ENCODE peak calls at places on chromosome 16, in eight cellular contexts. One of them, this sample, is unnamed.

GRCh38 chr16:339680-340079 is 12.8 kb downstream of the AXIN1 start:
- ATAC-seq in HCT116: no peak
- ATAC-seq in HepG2: peak
- ATAC-seq in A549: no peak
- ATAC-seq in right lobe of liver: no peak
- ATAC-seq in heart left ventricle: no peak
- ATAC-seq in GM12878: no peak
- ATAC-seq in IMR-90: no peak
- ATAC-seq in this sample: no peak

GRCh38 chr16:80738521-80738920 is 65.9 kb downstream of the CDYL2 start:
- ATAC-seq in HCT116: no peak
- ATAC-seq in HepG2: no peak
- ATAC-seq in A549: no peak
- ATAC-seq in right lobe of liver: no peak
- ATAC-seq in heart left ventricle: no peak
- ATAC-seq in GM12878: no peak
- ATAC-seq in IMR-90: no peak
- ATAC-seq in this sample: no peak

GRCh38 chr16:18943414-18943813 is 17.2 kb upstream of the SMG1 start:
- ATAC-seq in HCT116: no peak
- ATAC-seq in HepG2: no peak
- ATAC-seq in A549: no peak
- ATAC-seq in right lobe of liver: no peak
- ATAC-seq in heart left ventricle: no peak
- ATAC-seq in GM12878: no peak
- ATAC-seq in IMR-90: no peak
- ATAC-seq in this sample: no peak

GRCh38 chr16:88588754-88589153 is 18.6 kb downstream of the ZC3H18 start:
- ATAC-seq in HCT116: no peak
- ATAC-seq in HepG2: no peak
- ATAC-seq in A549: no peak
- ATAC-seq in right lobe of liver: no peak
- ATAC-seq in heart left ventricle: no peak
- ATAC-seq in GM12878: no peak
- ATAC-seq in IMR-90: no peak
- ATAC-seq in this sample: no peak

GRCh38 chr16:65783709-65784474 is 582.6 kb upstream of the CDH5 start:
- ATAC-seq in HCT116: no peak
- ATAC-seq in HepG2: no peak
- ATAC-seq in A549: no peak
- ATAC-seq in right lobe of liver: no peak
- ATAC-seq in heart left ventricle: no peak
- ATAC-seq in GM12878: no peak
- ATAC-seq in IMR-90: no peak
- ATAC-seq in this sample: no peak

GRCh38 chr16:25707982-25708583 is 16.3 kb downstream of the HS3ST4 start:
- ATAC-seq in HCT116: peak
- ATAC-seq in HepG2: peak
- ATAC-seq in A549: peak
- ATAC-seq in right lobe of liver: peak
- ATAC-seq in heart left ventricle: no peak
- ATAC-seq in GM12878: peak
- ATAC-seq in IMR-90: no peak
- ATAC-seq in this sample: no peak

GRCh38 chr16:27583634-27584033 is 33.7 kb downstream of the KATNIP start:
- ATAC-seq in HCT116: no peak
- ATAC-seq in HepG2: no peak
- ATAC-seq in A549: no peak
- ATAC-seq in right lobe of liver: no peak
- ATAC-seq in heart left ventricle: no peak
- ATAC-seq in GM12878: no peak
- ATAC-seq in IMR-90: no peak
- ATAC-seq in this sample: no peak

GRCh38 chr16:35182943-35183550 is 1723.6 kb downstream of the TP53TG3F start:
- ATAC-seq in HCT116: no peak
- ATAC-seq in HepG2: no peak
- ATAC-seq in A549: no peak
- ATAC-seq in right lobe of liver: no peak
- ATAC-seq in heart left ventricle: no peak
- ATAC-seq in GM12878: no peak
- ATAC-seq in IMR-90: no peak
- ATAC-seq in this sample: no peak

GRCh38 chr16:48409839-48410610 is 24.8 kb upstream of the SIAH1 start:
- ATAC-seq in HCT116: peak
- ATAC-seq in HepG2: peak
- ATAC-seq in A549: peak
- ATAC-seq in right lobe of liver: peak
- ATAC-seq in heart left ventricle: peak
- ATAC-seq in GM12878: no peak
- ATAC-seq in IMR-90: peak
- ATAC-seq in this sample: no peak

GRCh38 chr16:88672776-88673175 is 9.9 kb upstream of the MVD start:
- ATAC-seq in HCT116: peak
- ATAC-seq in HepG2: peak
- ATAC-seq in A549: peak
- ATAC-seq in right lobe of liver: peak
- ATAC-seq in heart left ventricle: peak
- ATAC-seq in GM12878: no peak
- ATAC-seq in IMR-90: no peak
- ATAC-seq in this sample: no peak

GRCh38 chr16:77431131-77431670 is 3.6 kb downstream of the ADAMTS18 start:
- ATAC-seq in HCT116: no peak
- ATAC-seq in HepG2: no peak
- ATAC-seq in A549: no peak
- ATAC-seq in right lobe of liver: no peak
- ATAC-seq in heart left ventricle: no peak
- ATAC-seq in GM12878: no peak
- ATAC-seq in IMR-90: no peak
- ATAC-seq in this sample: no peak

GRCh38 chr16:69732101-69732500 is 5.7 kb upstream of the NQO1 start:
- ATAC-seq in HCT116: no peak
- ATAC-seq in HepG2: no peak
- ATAC-seq in A549: no peak
- ATAC-seq in right lobe of liver: no peak
- ATAC-seq in heart left ventricle: no peak
- ATAC-seq in GM12878: no peak
- ATAC-seq in IMR-90: no peak
- ATAC-seq in this sample: no peak

GRCh38 chr16:54152362-54153239 is 134.0 kb downstream of the IRX3 start:
- ATAC-seq in HCT116: no peak
- ATAC-seq in HepG2: no peak
- ATAC-seq in A549: no peak
- ATAC-seq in right lobe of liver: no peak
- ATAC-seq in heart left ventricle: no peak
- ATAC-seq in GM12878: no peak
- ATAC-seq in IMR-90: no peak
- ATAC-seq in this sample: no peak

GRCh38 chr16:89114159-89114981 is 20.7 kb downstream of the ACSF3 start:
- ATAC-seq in HCT116: no peak
- ATAC-seq in HepG2: no peak
- ATAC-seq in A549: no peak
- ATAC-seq in right lobe of liver: no peak
- ATAC-seq in heart left ventricle: no peak
- ATAC-seq in GM12878: peak
- ATAC-seq in IMR-90: no peak
- ATAC-seq in this sample: no peak

GRCh38 chr16:75754126-75754525 is 27.8 kb upstream of the CPHXL start:
- ATAC-seq in HCT116: no peak
- ATAC-seq in HepG2: no peak
- ATAC-seq in A549: no peak
- ATAC-seq in right lobe of liver: peak
- ATAC-seq in heart left ventricle: no peak
- ATAC-seq in GM12878: no peak
- ATAC-seq in IMR-90: peak
- ATAC-seq in this sample: no peak

GRCh38 chr16:50665128-50665878 is 15.8 kb downstream of the SNX20 start:
- ATAC-seq in HCT116: peak
- ATAC-seq in HepG2: peak
- ATAC-seq in A549: peak
- ATAC-seq in right lobe of liver: peak
- ATAC-seq in heart left ventricle: peak
- ATAC-seq in GM12878: peak
- ATAC-seq in IMR-90: peak
- ATAC-seq in this sample: peak
- TF ChIP-seq POLR2A in HCT116: no peak
- TF ChIP-seq POLR2A in HepG2: no peak
- TF ChIP-seq POLR2A in A549: no peak
- TF ChIP-seq POLR2A in right lobe of liver: no peak
- TF ChIP-seq POLR2A in heart left ventricle: no peak
- TF ChIP-seq POLR2A in GM12878: no peak
- TF ChIP-seq POLR2A in IMR-90: no peak
- TF ChIP-seq POLR2A in this sample: no peak

GRCh38 chr16:1775846-1776671 is 3.1 kb upstream of the MRPS34 start:
- ATAC-seq in HCT116: no peak
- ATAC-seq in HepG2: no peak
- ATAC-seq in A549: no peak
- ATAC-seq in right lobe of liver: no peak
- ATAC-seq in heart left ventricle: no peak
- ATAC-seq in GM12878: no peak
- ATAC-seq in IMR-90: no peak
- ATAC-seq in this sample: no peak

GRCh38 chr16:1773703-1774455 is 945 bp upstream of the MRPS34 start:
- ATAC-seq in HCT116: no peak
- ATAC-seq in HepG2: peak
- ATAC-seq in A549: peak
- ATAC-seq in right lobe of liver: no peak
- ATAC-seq in heart left ventricle: no peak
- ATAC-seq in GM12878: no peak
- ATAC-seq in IMR-90: peak
- ATAC-seq in this sample: peak

GRCh38 chr16:1775006-1775845 is 2.3 kb upstream of the MRPS34 start:
- ATAC-seq in HCT116: no peak
- ATAC-seq in HepG2: no peak
- ATAC-seq in A549: no peak
- ATAC-seq in right lobe of liver: no peak
- ATAC-seq in heart left ventricle: no peak
- ATAC-seq in GM12878: no peak
- ATAC-seq in IMR-90: no peak
- ATAC-seq in this sample: no peak

GRCh38 chr16:1772908-1773702 is at the start of gene MRPS34:
- ATAC-seq in HCT116: peak
- ATAC-seq in HepG2: peak
- ATAC-seq in A549: peak
- ATAC-seq in right lobe of liver: peak
- ATAC-seq in heart left ventricle: peak
- ATAC-seq in GM12878: peak
- ATAC-seq in IMR-90: peak
- ATAC-seq in this sample: peak

DNA sequence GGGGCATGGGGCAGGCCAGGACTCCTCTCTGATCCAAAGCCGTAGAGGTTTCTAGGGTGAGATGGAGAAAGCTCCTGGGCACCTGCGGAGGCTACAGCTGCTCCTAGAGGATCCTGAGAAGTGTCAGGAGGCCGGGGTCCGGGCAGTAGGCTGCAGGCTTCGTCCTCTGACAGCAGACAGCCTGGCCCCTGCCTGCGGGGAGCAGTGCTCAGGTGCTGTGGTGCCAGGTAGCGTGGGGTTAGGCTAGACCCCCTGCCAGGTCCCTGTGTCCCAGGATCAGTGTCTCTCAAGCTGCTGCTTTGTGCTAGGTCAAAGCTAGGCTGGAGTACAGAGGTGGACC is 1.5 kb upstream of the MRPS34 start:
- ATAC-seq in HCT116: no peak
- ATAC-seq in HepG2: no peak
- ATAC-seq in A549: no peak
- ATAC-seq in right lobe of liver: no peak
- ATAC-seq in heart left ventricle: no peak
- ATAC-seq in GM12878: no peak
- ATAC-seq in IMR-90: no peak
- ATAC-seq in this sample: no peak
- H3K4me3 ChIP-seq in HCT116: peak
- H3K4me3 ChIP-seq in HepG2: peak
- H3K4me3 ChIP-seq in A549: peak
- H3K4me3 ChIP-seq in right lobe of liver: peak
- H3K4me3 ChIP-seq in heart left ventricle: no peak
- H3K4me3 ChIP-seq in GM12878: peak
- H3K4me3 ChIP-seq in IMR-90: peak
- H3K4me3 ChIP-seq in this sample: no peak

GRCh38 chr16:85551319-85551978 is 61.7 kb upstream of the GSE1 start:
- ATAC-seq in HCT116: no peak
- ATAC-seq in HepG2: peak
- ATAC-seq in A549: no peak
- ATAC-seq in right lobe of liver: no peak
- ATAC-seq in heart left ventricle: no peak
- ATAC-seq in GM12878: no peak
- ATAC-seq in IMR-90: no peak
- ATAC-seq in this sample: no peak

GRCh38 chr16:85546585-85547447 is 66.3 kb upstream of the GSE1 start:
- ATAC-seq in HCT116: peak
- ATAC-seq in HepG2: peak
- ATAC-seq in A549: no peak
- ATAC-seq in right lobe of liver: peak
- ATAC-seq in heart left ventricle: peak
- ATAC-seq in GM12878: no peak
- ATAC-seq in IMR-90: no peak
- ATAC-seq in this sample: no peak

GRCh38 chr16:85550422-85551318 is 62.5 kb upstream of the GSE1 start:
- ATAC-seq in HCT116: no peak
- ATAC-seq in HepG2: peak
- ATAC-seq in A549: no peak
- ATAC-seq in right lobe of liver: no peak
- ATAC-seq in heart left ventricle: peak
- ATAC-seq in GM12878: no peak
- ATAC-seq in IMR-90: no peak
- ATAC-seq in this sample: no peak

GRCh38 chr16:85548375-85548774 is 64.7 kb upstream of the GSE1 start:
- ATAC-seq in HCT116: no peak
- ATAC-seq in HepG2: no peak
- ATAC-seq in A549: no peak
- ATAC-seq in right lobe of liver: no peak
- ATAC-seq in heart left ventricle: no peak
- ATAC-seq in GM12878: no peak
- ATAC-seq in IMR-90: no peak
- ATAC-seq in this sample: no peak

GRCh38 chr16:85549766-85550421 is 63.2 kb upstream of the GSE1 start:
- ATAC-seq in HCT116: no peak
- ATAC-seq in HepG2: no peak
- ATAC-seq in A549: no peak
- ATAC-seq in right lobe of liver: no peak
- ATAC-seq in heart left ventricle: no peak
- ATAC-seq in GM12878: no peak
- ATAC-seq in IMR-90: no peak
- ATAC-seq in this sample: no peak
- TF ChIP-seq POLR2A in HCT116: no peak
- TF ChIP-seq POLR2A in HepG2: no peak
- TF ChIP-seq POLR2A in A549: no peak
- TF ChIP-seq POLR2A in right lobe of liver: no peak
- TF ChIP-seq POLR2A in heart left ventricle: no peak
- TF ChIP-seq POLR2A in GM12878: no peak
- TF ChIP-seq POLR2A in IMR-90: no peak
- TF ChIP-seq POLR2A in this sample: no peak

DNA sequence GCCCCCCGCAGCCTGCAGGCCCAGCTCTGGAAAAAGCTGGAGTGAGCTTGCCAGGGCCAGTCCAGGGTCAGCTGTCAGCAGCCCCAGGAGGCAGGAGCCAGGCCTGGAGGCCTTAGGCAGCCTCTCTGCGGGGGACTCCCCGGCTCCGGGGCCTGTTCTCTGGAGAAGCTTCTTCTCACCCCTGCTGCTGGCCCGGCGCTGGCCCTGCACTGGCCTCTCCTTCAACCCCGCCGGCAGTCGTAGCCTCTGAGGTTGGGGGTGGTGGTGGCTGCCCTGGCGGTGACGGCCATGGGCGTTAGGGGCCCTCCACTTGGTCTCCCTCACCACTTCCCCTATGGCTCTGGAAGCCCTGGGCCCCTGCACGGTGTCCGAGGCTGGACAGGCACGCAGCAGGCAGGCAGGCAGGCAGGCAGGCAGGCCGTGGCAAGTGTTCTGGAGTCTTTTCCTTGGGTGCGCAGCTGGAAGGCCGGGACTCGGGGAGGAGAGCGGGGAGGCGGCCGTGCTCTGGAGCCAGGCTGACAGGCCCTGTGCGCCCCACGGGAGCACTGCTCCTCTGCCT is 2.1 kb downstream of the FOXF1 start:
- ATAC-seq in HCT116: no peak
- ATAC-seq in HepG2: no peak
- ATAC-seq in A549: peak
- ATAC-seq in right lobe of liver: no peak
- ATAC-seq in heart left ventricle: no peak
- ATAC-seq in GM12878: no peak
- ATAC-seq in IMR-90: no peak
- ATAC-seq in this sample: no peak
- H3K4me3 ChIP-seq in HCT116: no peak
- H3K4me3 ChIP-seq in HepG2: no peak
- H3K4me3 ChIP-seq in A549: no peak
- H3K4me3 ChIP-seq in right lobe of liver: peak
- H3K4me3 ChIP-seq in heart left ventricle: no peak
- H3K4me3 ChIP-seq in GM12878: no peak
- H3K4me3 ChIP-seq in IMR-90: peak
- H3K4me3 ChIP-seq in this sample: peak